ENCODE peak calls at places on chromosomes 3 and 15, in four cellular contexts. I is heart right ventricle, E is tibial nerve, T is heart left ventricle. F is an unnamed sample.
A peak's percentile ranks its signal among the peaks of the same experiment; 100 is the strongest.

GRCh38 chr3:15181511-15181910 is 24.5 kb upstream of the CAPN7 start:
- DNase-seq in I (no peak), E (no peak), T (no peak), F (no peak)

GRCh38 chr3:8734137-8734878 is 706 bp downstream of the CAV3 start:
- DNase-seq in I (peak; percentile 32), T (peak; percentile 64), E (no peak), F (no peak)

GRCh38 chr3:189276481-189277190 is 104.9 kb downstream of the TPRG1 start:
- DNase-seq in E (peak; percentile 34), T (no peak), I (no peak), F (no peak)

GRCh38 chr15:34456658-34457057 is 19.1 kb upstream of the GOLGA8A start:
- DNase-seq in E (no peak), T (no peak), I (no peak), F (no peak)

GRCh38 chr15:27757050-27757449 is 342.1 kb downstream of the OCA2 start:
- DNase-seq in T (no peak), E (no peak), I (no peak), F (no peak)

GRCh38 chr3:106049876-106050275 is 181.1 kb upstream of the CBLB start:
- DNase-seq in I (no peak), T (no peak), E (no peak), F (no peak)

GRCh38 chr3:184812845-184813157 is 835 bp downstream of the VPS8 start:
- DNase-seq in I (no peak), E (no peak), T (no peak), F (no peak)

GRCh38 chr3:98359250-98359649 is 5.6 kb downstream of the OR5K4 start:
- DNase-seq in I (no peak), T (no peak), E (no peak), F (no peak)

GRCh38 chr15:82021992-82022391 is 23.8 kb downstream of the MEX3B start:
- DNase-seq in E (peak; percentile 14), I (no peak), T (no peak), F (no peak)

GRCh38 chr3:149145926-149146325 is 16.5 kb downstream of the HPS3 start:
- DNase-seq in T (no peak), I (no peak), E (no peak), F (no peak)

GRCh38 chr3:187798531-187799520 is 53.6 kb upstream of the BCL6 start:
- DNase-seq in I (no peak), T (no peak), E (no peak), F (no peak)

GRCh38 chr15:73899197-73900128 is 26.1 kb downstream of the TBC1D21 start:
- DNase-seq in I (no peak), T (peak; percentile 18), E (no peak), F (no peak)

GRCh38 chr15:37137221-37137620 is 36.9 kb upstream of the MEIS2 start:
- DNase-seq in I (no peak), T (no peak), E (no peak), F (no peak)

GRCh38 chr15:49985463-49985862 is 133.6 kb downstream of the ATP8B4 start:
- DNase-seq in T (no peak), E (no peak), I (no peak), F (no peak)

GRCh38 chr3:79367803-79368202 is 400.0 kb downstream of the ROBO1 start:
- DNase-seq in E (no peak), I (no peak), T (no peak), F (no peak)

GRCh38 chr3:134326126-134326525 is 48.1 kb downstream of the AMOTL2 start:
- DNase-seq in T (no peak), E (no peak), I (no peak), F (no peak)

GRCh38 chr3:126811530-126811929 is 107.5 kb downstream of the CHCHD6 start:
- DNase-seq in T (no peak), E (no peak), I (no peak), F (no peak)

GRCh38 chr15:43276563-43277200 is 10.0 kb upstream of the TGM5 start:
- DNase-seq in I (no peak), T (no peak), E (no peak), F (no peak)

GRCh38 chr15:75428152-75428551 is 23.3 kb downstream of the SIN3A start:
- DNase-seq in I (no peak), T (no peak), E (no peak), F (no peak)

GRCh38 chr3:194259982-194260856 is 90.9 kb downstream of the CPN2 start:
- DNase-seq in I (no peak), T (peak; percentile 7), E (no peak), F (no peak)

GRCh38 chr15:43423793-43424192 is 52.9 kb downstream of the TUBGCP4 start:
- DNase-seq in T (no peak), E (no peak), I (no peak), F (no peak)

GRCh38 chr3:67531149-67532101 is 123.0 kb downstream of the SUCLG2 start:
- DNase-seq in E (no peak), I (no peak), T (no peak), F (no peak)

GRCh38 chr15:98549741-98550140 is 98.6 kb upstream of the IGF1R start:
- DNase-seq in E (no peak), T (no peak), I (no peak), F (no peak)

GRCh38 chr3:53182759-53183355 is 21.8 kb downstream of the PRKCD start:
- DNase-seq in I (no peak), T (no peak), E (no peak), F (no peak)

GRCh38 chr15:94041731-94042130 is 189.6 kb upstream of the MCTP2 start:
- DNase-seq in T (no peak), E (no peak), I (no peak), F (no peak)

GRCh38 chr3:98596902-98597500 is 3.6 kb upstream of the CPOX start:
- DNase-seq in I (no peak), E (peak; percentile 35), T (no peak), F (no peak)

GRCh38 chr3:11385908-11386307 is 113.7 kb downstream of the ATG7 start:
- DNase-seq in T (no peak), I (no peak), E (no peak), F (no peak)

GRCh38 chr3:196181127-196181546 is 30.1 kb downstream of the ZDHHC19 start:
- DNase-seq in T (no peak), E (no peak), I (no peak), F (no peak)

GRCh38 chr3:53884623-53885022 is 2.7 kb upstream of the ACTR8 start:
- DNase-seq in T (no peak), I (no peak), E (no peak), F (no peak)

GRCh38 chr3:129793947-129794318 is 99.6 kb downstream of the TMCC1 start:
- DNase-seq in T (peak; percentile 32), I (no peak), E (no peak), F (no peak)
- H3K4me3 ChIP-seq in T (no peak overlapping the region), I (no peak overlapping the region), E (no peak overlapping the region), F (no peak overlapping the region)

DNA sequence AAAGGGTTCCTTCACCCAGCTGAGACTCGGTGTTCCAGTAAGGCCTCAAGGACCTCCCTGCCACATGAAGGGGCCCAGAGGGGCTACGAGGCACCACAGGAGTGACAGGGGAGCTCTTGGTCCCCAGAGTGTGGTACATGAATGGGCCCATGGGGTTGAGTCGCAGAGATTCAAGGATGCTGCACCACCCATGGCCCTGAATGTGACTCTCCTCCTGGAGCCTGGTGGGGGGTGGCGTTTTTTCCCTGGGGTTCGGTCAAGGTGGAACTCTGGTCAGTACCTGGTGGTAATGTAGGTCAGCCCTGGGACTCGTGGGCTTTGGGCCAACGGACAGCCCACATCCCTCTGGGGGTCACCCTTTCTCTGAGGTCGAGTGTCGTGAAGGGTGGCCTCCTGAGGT is 204.0 kb downstream of the UBE3A start:
- DNase-seq in E (no peak), T (no peak), I (no peak), F (no peak)
- H3K9me3 ChIP-seq in E (no peaks in the 10 kb centered on the region), T (peaks cover 11% of the 10 kb centered on the region), I (no peaks in the 10 kb centered on the region), F (peaks cover 18% of the 10 kb centered on the region)

DNA sequence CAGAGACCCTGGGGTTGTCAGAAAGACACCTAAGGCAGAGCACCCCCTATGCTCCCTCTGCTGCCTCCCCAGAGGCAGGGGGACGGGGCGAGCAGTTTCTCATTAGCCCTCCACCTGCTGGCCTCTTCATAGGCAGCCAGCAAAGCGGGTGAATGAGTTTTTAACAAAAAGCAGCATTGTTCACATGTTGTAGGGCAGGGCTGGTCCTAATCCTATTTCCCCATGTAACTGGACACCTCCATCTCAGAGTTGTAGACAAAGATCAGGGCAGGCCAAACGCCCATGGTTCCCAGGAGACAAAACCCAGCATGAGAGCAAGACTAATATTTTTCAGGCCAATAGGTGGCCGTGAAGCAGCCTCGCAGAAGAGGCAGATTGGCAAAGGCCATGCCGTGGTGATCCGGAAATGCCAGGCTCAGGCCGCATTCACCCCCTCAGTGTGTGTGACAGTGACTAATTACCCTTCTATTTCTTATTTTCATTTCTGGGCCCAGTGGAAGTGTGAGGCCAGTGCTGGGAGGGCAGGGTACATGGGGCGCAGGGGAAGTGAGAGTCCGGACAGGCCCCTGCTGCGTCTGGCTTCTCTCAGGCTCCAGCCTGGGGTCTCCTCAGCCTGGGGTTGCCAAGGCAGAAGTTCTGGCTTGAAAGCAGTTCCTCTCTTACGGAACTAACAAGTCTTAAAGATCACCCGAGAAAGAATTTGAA is 64.7 kb downstream of the BOC start:
- DNase-seq in T (no peak), E (peak; percentile 60), I (peak; percentile 36), F (no peak)
- H3K4me3 ChIP-seq in T (no peak overlapping the region), E (peak overlapping the region; percentile 16), I (peak overlapping the region; percentile 27), F (no peak overlapping the region)

DNA sequence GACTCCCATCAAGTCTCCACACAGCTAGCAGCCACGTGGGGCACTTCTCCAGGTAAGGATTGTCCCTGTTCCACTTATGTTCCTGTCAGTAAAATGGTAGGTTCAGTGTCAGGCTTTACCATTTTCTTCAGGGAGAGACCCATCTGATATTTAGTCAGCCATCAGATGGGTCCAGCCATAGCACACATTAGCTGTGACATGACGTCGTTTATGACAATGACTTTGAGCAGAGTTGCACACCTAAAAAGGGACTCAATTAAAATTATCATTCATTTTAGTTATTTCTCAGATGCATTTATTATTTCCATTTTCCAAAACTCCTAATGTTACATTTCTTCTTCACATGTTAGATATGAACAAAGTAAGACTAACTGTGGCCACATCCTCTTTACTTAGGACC is 68.2 kb upstream of the SNRPN start:
- DNase-seq in T (no peak), I (no peak), E (no peak), F (no peak)
- H3K9me3 ChIP-seq in T (no peaks in the 10 kb centered on the region), I (no peaks in the 10 kb centered on the region), E (no peaks in the 10 kb centered on the region), F (no peaks in the 10 kb centered on the region)

GRCh38 chr15:63042879-63043340 is 363 bp downstream of the TPM1 start:
- DNase-seq in E (no peak), I (no peak), T (peak; percentile 44), F (no peak)

GRCh38 chr15:63044645-63045437 is 2.3 kb downstream of the TPM1 start:
- DNase-seq in T (peak; percentile 70), I (peak; percentile 41), E (no peak), F (no peak)

GRCh38 chr15:63041982-63042878 is at the start of gene TPM1:
- DNase-seq in E (peak; percentile 72), I (peak; percentile 89), T (peak; percentile 95), F (no peak)

GRCh38 chr15:63044077-63044644 is 1.6 kb downstream of the TPM1 start:
- DNase-seq in E (no peak), I (no peak), T (no peak), F (no peak)

DNA sequence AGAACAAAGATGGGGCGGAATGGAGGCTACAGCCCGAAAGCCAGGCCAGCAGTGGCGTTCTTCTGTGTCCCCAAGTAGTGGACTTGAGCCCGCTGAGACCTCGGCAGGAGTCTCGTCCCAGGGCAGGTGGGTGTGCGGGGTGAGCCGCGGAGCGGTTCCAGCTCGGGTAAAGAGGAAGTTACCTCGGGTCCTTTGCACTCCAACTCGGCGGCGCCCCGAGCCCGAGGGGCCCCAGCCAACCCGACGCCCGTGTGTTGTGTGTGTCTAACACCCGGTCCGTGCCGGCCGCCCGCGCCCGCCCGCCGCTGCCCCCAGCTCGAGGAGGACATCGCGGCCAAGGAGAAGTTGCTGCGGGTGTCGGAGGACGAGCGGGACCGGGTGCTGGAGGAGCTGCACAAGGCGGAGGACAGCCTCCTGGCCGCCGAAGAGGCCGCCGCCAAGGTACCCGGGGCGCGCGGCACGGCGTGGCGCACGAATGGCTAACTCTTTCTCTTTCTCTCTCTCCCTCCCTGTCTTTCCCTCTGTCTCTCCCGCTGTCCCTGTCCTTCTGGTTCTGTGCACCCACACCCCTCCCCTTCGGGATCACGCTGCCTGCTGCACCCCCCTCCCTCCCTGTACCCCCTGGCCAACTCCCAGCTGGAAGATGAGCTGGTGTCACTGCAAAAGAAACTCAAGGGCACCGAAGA is 987 bp downstream of the TPM1 start:
- DNase-seq in T (peak; percentile 46), E (no peak), I (peak; percentile 42), F (no peak)
- H3K4me3 ChIP-seq in T (peak overlapping the region; percentile 84), E (peak overlapping the region; percentile 59), I (peak overlapping the region; percentile 88), F (peak overlapping the region; percentile 75)

F was measured in iPS DF 6.9.